ENCODE peak calls at places on chromosomes 6 and 20, in six cellular contexts. W, A, C, L, I and O are unnamed samples.

GRCh38 chr20:20130399-20130798 is 78.1 kb downstream of the CFAP61 start:
- DNase-seq in W (peak), A (no peak), C (no peak), L (no peak), I (no peak), O (peak)

GRCh38 chr6:164227952-164228522 is 813.5 kb downstream of the QKI start:
- DNase-seq in W (no peak), A (no peak), C (no peak), L (peak), I (no peak), O (no peak)

GRCh38 chr20:47125553-47126373 is 230.7 kb downstream of the ZMYND8 start:
- DNase-seq in W (no peak), A (no peak), C (no peak), L (no peak), I (peak), O (peak)

GRCh38 chr20:330233-331149 is 5.1 kb downstream of the SOX12 start:
- DNase-seq in W (peak), A (peak), C (peak), L (no peak), I (peak), O (peak)

GRCh38 chr6:642805-643204 is 14.1 kb downstream of the HUS1B start:
- DNase-seq in W (no peak), A (no peak), C (no peak), L (no peak), I (no peak), O (no peak)

GRCh38 chr20:363319-364078 is 16.6 kb downstream of the NRSN2 start:
- DNase-seq in W (no peak), A (no peak), C (no peak), L (peak), I (no peak), O (peak)

GRCh38 chr20:57594092-57594911 is 25.9 kb downstream of the ZBP1 start:
- DNase-seq in W (no peak), A (peak), C (peak), L (no peak), I (peak), O (no peak)

GRCh38 chr6:22647671-22648070 is 78.3 kb downstream of the HDGFL1 start:
- DNase-seq in W (no peak), A (no peak), C (no peak), L (no peak), I (no peak), O (no peak)

GRCh38 chr6:111871725-111872520 is 1.3 kb downstream of the FYN start:
- DNase-seq in W (peak), A (no peak), C (no peak), L (no peak), I (no peak), O (peak)

GRCh38 chr6:52553719-52554118 is 23.1 kb downstream of the TRAM2 start:
- DNase-seq in W (no peak), A (no peak), C (no peak), L (no peak), I (no peak), O (no peak)

GRCh38 chr6:52555531-52556228 is 21.2 kb downstream of the TRAM2 start:
- DNase-seq in W (no peak), A (no peak), C (no peak), L (no peak), I (no peak), O (no peak)

GRCh38 chr6:52553158-52553557 is 23.7 kb downstream of the TRAM2 start:
- DNase-seq in W (no peak), A (no peak), C (no peak), L (no peak), I (no peak), O (no peak)

GRCh38 chr6:52552278-52552643 is 24.6 kb downstream of the TRAM2 start:
- DNase-seq in W (no peak), A (peak), C (no peak), L (no peak), I (no peak), O (no peak)

DNA sequence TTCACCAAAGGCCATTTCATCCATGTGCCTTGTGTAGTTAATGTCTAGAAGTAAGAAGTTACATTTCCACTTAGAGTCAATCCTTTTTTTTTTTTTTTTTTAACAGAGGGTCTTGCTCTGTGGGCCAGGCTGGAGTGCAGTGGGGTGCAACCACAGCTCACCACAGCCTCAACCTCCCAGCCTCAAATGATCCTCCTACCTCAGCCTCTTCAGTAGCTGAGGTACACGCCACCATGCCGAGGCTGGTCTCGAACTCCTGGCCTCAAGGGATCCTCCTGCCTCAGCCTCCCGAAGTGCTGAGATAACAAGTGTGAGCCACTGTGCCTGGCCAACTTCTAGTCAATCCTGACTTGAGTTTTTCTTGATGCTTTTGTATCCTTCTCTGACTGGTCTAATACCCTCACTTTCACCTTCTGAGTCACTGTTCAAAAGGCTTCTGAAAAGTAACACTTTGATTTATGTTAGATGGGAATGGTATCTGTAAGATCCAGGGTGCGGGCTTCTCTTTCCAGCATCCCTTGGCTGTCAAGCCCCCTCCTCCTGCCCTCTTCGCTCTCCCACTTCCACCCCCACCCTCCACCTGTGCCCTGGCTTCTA is 22.1 kb downstream of the TRAM2 start:
- DNase-seq in W (no peak), A (no peak), C (no peak), L (no peak), I (no peak), O (no peak)
- H3K27ac ChIP-seq in W (peak), A (no peak), C (no peak), L (no peak), I (no peak), O (no peak)

DNA sequence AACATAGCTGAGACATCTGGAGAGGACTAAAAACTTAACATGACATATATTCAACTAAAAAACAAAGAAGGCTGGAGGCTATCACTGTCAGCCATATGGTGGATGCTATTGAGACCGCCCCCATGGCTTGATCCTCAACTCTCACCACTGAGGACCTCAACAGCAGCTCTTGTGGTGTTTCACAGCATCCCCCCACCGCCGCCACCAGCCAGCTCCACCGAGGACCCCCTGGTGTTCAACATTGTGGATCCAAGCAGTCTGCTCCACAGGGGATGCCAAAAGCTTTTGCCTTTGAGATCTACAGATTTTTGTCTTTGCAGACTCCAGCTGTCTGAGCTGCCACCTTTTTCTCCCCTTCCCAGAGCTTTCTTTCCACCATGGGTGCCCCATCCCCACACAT is 64.6 kb downstream of the NUS1 start:
- DNase-seq in W (no peak), A (no peak), C (no peak), L (peak), I (peak), O (no peak)
- H3K27ac ChIP-seq in W (no peak), A (no peak), C (no peak), L (no peak), I (no peak), O (no peak)

GRCh38 chr6:34597605-34598353 is 41.6 kb upstream of the SPDEF start:
- DNase-seq in W (no peak), A (no peak), C (no peak), L (no peak), I (no peak), O (no peak)
- H3K27ac ChIP-seq in W (no peak), A (no peak), C (no peak), L (no peak), I (no peak), O (no peak)

DNA sequence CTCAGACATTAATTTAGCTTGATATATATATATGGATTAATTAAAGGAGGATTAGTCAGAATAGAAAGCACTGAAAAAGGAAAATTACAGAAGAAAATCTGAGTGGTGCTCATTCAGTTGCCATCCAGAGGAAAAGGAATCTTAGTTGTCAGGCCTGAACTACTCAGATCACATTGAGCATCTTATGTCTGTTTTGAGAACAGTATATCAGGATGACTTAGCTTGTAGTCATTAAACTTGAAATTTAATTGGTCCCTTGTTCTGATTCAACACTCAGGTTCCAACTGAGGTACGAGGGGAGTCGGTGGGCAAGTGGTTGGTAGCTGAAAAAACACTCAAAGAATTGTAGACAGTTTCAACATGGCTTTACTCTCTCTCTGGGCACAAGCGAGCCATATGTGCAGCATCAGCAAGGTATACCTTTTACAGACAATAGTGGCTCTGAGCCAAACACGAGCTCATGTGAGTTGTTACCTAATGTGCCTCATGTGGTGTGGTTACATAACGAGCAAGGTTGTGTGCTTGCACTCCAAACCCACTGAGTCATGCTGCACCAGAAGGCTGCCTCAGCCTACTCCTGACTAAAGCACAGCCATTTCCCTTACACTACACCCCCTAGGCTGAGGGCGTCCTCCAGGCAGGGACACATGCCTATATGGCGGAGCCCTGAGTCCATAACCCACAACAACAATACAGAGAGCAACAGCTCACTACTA is 73.0 kb upstream of the HMGN3 start:
- DNase-seq in W (peak), A (no peak), C (no peak), L (no peak), I (no peak), O (peak)
- H3K27ac ChIP-seq in W (no peak), A (no peak), C (no peak), L (no peak), I (no peak), O (peak)

GRCh38 chr6:73513496-73513854 is 7.4 kb downstream of the EEF1A1 start:
- DNase-seq in W (no peak), A (no peak), C (no peak), L (no peak), I (no peak), O (no peak)
- H3K27ac ChIP-seq in W (no peak), A (no peak), C (no peak), L (no peak), I (no peak), O (no peak)

GRCh38 chr20:34331838-34332237 is 28.7 kb upstream of the AHCY start:
- DNase-seq in W (no peak), A (no peak), C (no peak), L (no peak), I (peak), O (no peak)

GRCh38 chr20:34332262-34332920 is 29.2 kb upstream of the AHCY start:
- DNase-seq in W (no peak), A (no peak), C (no peak), L (no peak), I (peak), O (no peak)

GRCh38 chr20:34334654-34335407 is 28.2 kb upstream of the ITCH start:
- DNase-seq in W (no peak), A (no peak), C (no peak), L (no peak), I (no peak), O (peak)

GRCh38 chr20:34337544-34337943 is 25.5 kb upstream of the ITCH start:
- DNase-seq in W (no peak), A (no peak), C (no peak), L (no peak), I (no peak), O (no peak)

DNA sequence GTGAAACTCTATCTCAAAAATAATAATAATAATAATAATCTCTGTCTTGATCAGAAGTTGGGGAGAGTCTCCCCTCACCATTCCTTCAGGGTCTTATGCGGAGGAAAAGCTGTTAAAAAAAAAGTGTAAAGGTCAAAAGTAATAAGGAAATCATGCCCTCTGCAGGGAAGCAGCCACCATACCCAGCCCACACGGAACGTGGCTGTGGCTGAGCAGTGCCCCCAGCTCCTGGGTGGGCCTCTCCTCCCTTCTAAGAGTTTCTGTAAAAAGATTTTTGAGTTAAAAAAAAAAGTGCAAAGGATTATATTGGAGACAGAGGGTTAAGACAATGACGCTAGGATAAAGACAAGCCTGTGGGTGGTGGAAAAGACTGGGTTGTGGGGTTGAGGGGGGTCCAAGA is 29.3 kb upstream of the ITCH start:
- DNase-seq in W (no peak), A (no peak), C (no peak), L (no peak), I (no peak), O (no peak)
- H3K27ac ChIP-seq in W (no peak), A (no peak), C (no peak), L (no peak), I (no peak), O (no peak)

GRCh38 chr20:41887500-41887899 is 269.3 kb upstream of the CHD6 start:
- DNase-seq in W (no peak), A (no peak), C (no peak), L (no peak), I (no peak), O (no peak)

GRCh38 chr20:41889871-41890224 is 271.7 kb upstream of the CHD6 start:
- DNase-seq in W (no peak), A (no peak), C (no peak), L (no peak), I (no peak), O (peak)

GRCh38 chr20:41892031-41892430 is 273.9 kb upstream of the CHD6 start:
- DNase-seq in W (no peak), A (no peak), C (no peak), L (no peak), I (no peak), O (no peak)

GRCh38 chr20:41889125-41889870 is 271.1 kb upstream of the CHD6 start:
- DNase-seq in W (no peak), A (no peak), C (no peak), L (no peak), I (peak), O (no peak)

DNA sequence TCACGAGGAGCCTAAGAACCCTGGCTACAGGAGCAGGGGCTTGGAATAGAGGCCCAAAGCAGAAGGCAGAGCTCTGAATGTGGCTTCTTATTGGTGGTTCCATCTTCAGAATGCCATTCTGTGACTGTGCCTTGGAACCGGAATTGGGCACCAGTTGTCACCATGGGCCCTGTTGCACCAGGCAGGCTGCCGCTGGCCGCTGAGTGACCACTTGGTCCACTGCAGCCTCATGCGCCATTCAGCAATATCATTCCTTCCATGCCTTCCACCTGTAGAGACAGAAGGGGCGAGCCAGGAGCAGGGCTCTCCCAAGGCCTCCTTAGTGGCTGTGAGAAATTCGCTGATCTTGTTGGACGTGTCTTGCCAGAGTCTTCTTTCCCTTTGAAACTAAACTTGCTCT is 270.3 kb upstream of the CHD6 start:
- DNase-seq in W (no peak), A (no peak), C (no peak), L (no peak), I (no peak), O (no peak)
- H3K27ac ChIP-seq in W (no peak), A (no peak), C (no peak), L (no peak), I (no peak), O (no peak)